ENCODE peak calls at places on chromosomes 2 and 18, in nine cellular contexts. S is left ventricle myocardium superior, D is NCI-H1930, N is HT-29, I is SW 1271, A is activated B cell treated with CpG ODN at 0.5 μM for 24 hours, Y is A172, O is endothelial cell, J is HAP-1. C is an unnamed sample.
A peak's percentile ranks its signal among the peaks of the same experiment; 100 is the strongest.

GRCh38 chr18:45667056-45667455 is 51.8 kb downstream of the SLC14A2 start:
- DNase-seq in S (no peak), D (no peak), N (no peak), I (no peak), A (no peak), Y (no peak), O (no peak), J (no peak), C (peak; percentile 44)

GRCh38 chr2:65098741-65099140 is 31.2 kb downstream of the RAB1A start:
- DNase-seq in S (no peak), D (no peak), N (no peak), I (no peak), A (no peak), Y (no peak), O (no peak), J (no peak), C (no peak)

GRCh38 chr18:79926306-79926705 is 25.1 kb downstream of the SLC66A2 start:
- DNase-seq in S (no peak), D (no peak), N (no peak), I (no peak), A (peak; percentile 12), Y (no peak), O (no peak), J (no peak), C (no peak)

GRCh38 chr2:36777272-36777671 is 80.8 kb downstream of the VIT start:
- DNase-seq in S (no peak), D (no peak), N (no peak), I (no peak), A (no peak), Y (no peak), O (no peak), J (no peak), C (no peak)

GRCh38 chr2:64406407-64406774 is 47.6 kb upstream of the LGALSL start:
- DNase-seq in S (no peak), D (no peak), N (peak; percentile 70), I (no peak), A (no peak), Y (no peak), O (no peak), J (no peak), C (no peak)

GRCh38 chr2:140759431-140760156 is 1371.2 kb downstream of the LRP1B start:
- DNase-seq in S (no peak), D (no peak), N (no peak), I (no peak), A (no peak), Y (no peak), O (no peak), J (no peak), C (no peak)

GRCh38 chr2:13725945-13726344 is 906.6 kb upstream of the LRATD1 start:
- DNase-seq in S (no peak), D (no peak), N (no peak), I (no peak), A (no peak), Y (no peak), O (no peak), J (no peak), C (no peak)

GRCh38 chr2:176613358-176614032 is 344.3 kb downstream of the MTX2 start:
- DNase-seq in S (no peak), D (no peak), N (no peak), I (no peak), A (no peak), Y (peak; percentile 41), O (no peak), J (no peak), C (no peak)

GRCh38 chr18:9617006-9617542 is 2.7 kb upstream of the PPP4R1 start:
- DNase-seq in S (no peak), D (no peak), N (no peak), I (no peak), A (no peak), Y (no peak), O (no peak), J (no peak), C (peak; percentile 35)

GRCh38 chr18:54835944-54836343 is 7.7 kb downstream of the RAB27B start:
- DNase-seq in S (no peak), D (no peak), N (peak; percentile 14), I (no peak), A (no peak), Y (no peak), O (no peak), J (no peak), C (no peak)

GRCh38 chr2:39435974-39436591 is 1.0 kb downstream of the MAP4K3 start:
- DNase-seq in S (no peak), D (no peak), N (peak; percentile 54), I (no peak), A (no peak), Y (peak; percentile 58), O (no peak), J (no peak), C (peak; percentile 28)

GRCh38 chr2:177763532-177764265 is 308.9 kb downstream of the PDE11A start:
- DNase-seq in S (peak; percentile 69), D (peak; percentile 71), N (peak; percentile 80), I (no peak), A (peak; percentile 54), Y (peak; percentile 66), O (peak; percentile 87), J (peak; percentile 67), C (peak; percentile 93)

GRCh38 chr2:20080839-20081348 is 29.5 kb upstream of the LAPTM4A start:
- DNase-seq in S (no peak), D (no peak), N (peak; percentile 33), I (no peak), A (no peak), Y (no peak), O (no peak), J (no peak), C (no peak)

GRCh38 chr2:210421916-210422315 is 54.6 kb downstream of the LANCL1 start:
- DNase-seq in S (no peak), D (no peak), N (no peak), I (no peak), A (no peak), Y (peak; percentile 68), O (no peak), J (no peak), C (peak; percentile 16)

GRCh38 chr2:76675237-76675636 is 846.9 kb downstream of the LRRTM4 start:
- DNase-seq in S (no peak), D (no peak), N (no peak), I (no peak), A (no peak), Y (no peak), O (no peak), J (no peak), C (no peak)

GRCh38 chr2:124258481-124258880 is 233.4 kb downstream of the CNTNAP5 start:
- DNase-seq in S (no peak), D (no peak), N (no peak), I (no peak), A (no peak), Y (no peak), O (no peak), J (no peak), C (no peak)

GRCh38 chr2:147223553-147223952 is 621.3 kb upstream of the ACVR2A start:
- DNase-seq in S (no peak), D (peak; percentile 71), N (no peak), I (no peak), A (no peak), Y (no peak), O (no peak), J (no peak), C (no peak)

GRCh38 chr2:191023235-191023679 is 9.3 kb upstream of the STAT1 start:
- DNase-seq in S (no peak), D (no peak), N (no peak), I (no peak), A (no peak), Y (no peak), O (no peak), J (no peak), C (peak; percentile 12)

GRCh38 chr2:159194241-159194640 is 92.3 kb downstream of the WDSUB1 start:
- DNase-seq in S (no peak), D (no peak), N (no peak), I (no peak), A (no peak), Y (no peak), O (no peak), J (no peak), C (no peak)

GRCh38 chr2:119245841-119246230 is 22.2 kb downstream of the STEAP3 start:
- DNase-seq in S (no peak), D (no peak), N (no peak), I (no peak), A (no peak), Y (no peak), O (no peak), J (no peak), C (no peak)

GRCh38 chr2:68466361-68466777 is 725 bp downstream of the FBXO48 start:
- DNase-seq in S (no peak), D (no peak), N (peak; percentile 24), I (no peak), A (no peak), Y (peak; percentile 50), O (no peak), J (peak; percentile 13), C (peak; percentile 38)

GRCh38 chr18:657998-658946 is 819 bp downstream of the TYMS start:
- DNase-seq in S (peak; percentile 81), D (peak; percentile 68), N (peak; percentile 97), I (peak; percentile 74), A (no peak), Y (peak; percentile 85), O (peak; percentile 87), J (peak; percentile 95), C (peak; percentile 99)

GRCh38 chr2:217204358-217204757 is 344.5 kb upstream of the TNP1 start:
- DNase-seq in S (no peak), D (no peak), N (no peak), I (no peak), A (no peak), Y (peak; percentile 38), O (no peak), J (no peak), C (no peak)

GRCh38 chr2:223619486-223620129 is 17.4 kb upstream of the SCG2 start:
- DNase-seq in S (no peak), D (no peak), N (no peak), I (no peak), A (no peak), Y (no peak), O (no peak), J (no peak), C (peak; percentile 17)

GRCh38 chr2:85435220-85435958 is 16.9 kb downstream of the SH2D6 start:
- DNase-seq in S (no peak), D (no peak), N (no peak), I (no peak), A (no peak), Y (no peak), O (no peak), J (no peak), C (no peak)

GRCh38 chr2:217017788-217018187 is 157.9 kb upstream of the TNP1 start:
- DNase-seq in S (no peak), D (no peak), N (no peak), I (no peak), A (no peak), Y (no peak), O (no peak), J (no peak), C (no peak)

GRCh38 chr2:230627806-230628724 is 84.6 kb upstream of the CAB39 start:
- DNase-seq in S (no peak), D (no peak), N (no peak), I (no peak), A (no peak), Y (no peak), O (no peak), J (no peak), C (peak; percentile 70)

GRCh38 chr2:118737690-118738089 is 109.8 kb downstream of the EN1 start:
- DNase-seq in S (no peak), D (no peak), N (no peak), I (no peak), A (no peak), Y (no peak), O (no peak), J (no peak), C (no peak)

GRCh38 chr2:47003641-47004427 is 88.2 kb upstream of the MCFD2 start:
- DNase-seq in S (no peak), D (no peak), N (no peak), I (no peak), A (no peak), Y (peak; percentile 83), O (no peak), J (no peak), C (no peak)

GRCh38 chr2:186558512-186559276 is 31.2 kb upstream of the ITGAV start:
- DNase-seq in S (no peak), D (no peak), N (no peak), I (no peak), A (no peak), Y (no peak), O (no peak), J (no peak), C (no peak)

GRCh38 chr18:48990497-48991298 is 39.9 kb upstream of the SMAD7 start:
- DNase-seq in S (no peak), D (no peak), N (no peak), I (peak; percentile 11), A (no peak), Y (peak; percentile 53), O (no peak), J (no peak), C (peak; percentile 73)

C was measured in DMS53.